ENCODE peak calls at places on chromosome 18, in four cellular contexts. B is WTC11, G is GM12878, M is K562. A is an unnamed sample.

GRCh38 chr18:9824474-9824832 is 61.3 kb upstream of the TXNDC2 start:
- DNase-seq in B (no peak), G (no peak), M (no peak), A (no peak)

GRCh38 chr18:51582551-51582950 is 385.1 kb upstream of the MEX3C start:
- DNase-seq in B (no peak), G (no peak), M (no peak), A (no peak)

GRCh38 chr18:55038162-55038561 is 78.9 kb upstream of the CCDC68 start:
- DNase-seq in B (no peak), G (no peak), M (no peak), A (no peak)

GRCh38 chr18:10055125-10055750 is 141.4 kb downstream of the VAPA start:
- DNase-seq in B (no peak), G (no peak), M (no peak), A (no peak)

GRCh38 chr18:23077493-23078256 is 57.6 kb upstream of the CABLES1 start:
- DNase-seq in B (peak; percentile 21), G (no peak), M (no peak), A (peak; percentile 75)

GRCh38 chr18:12021077-12021476 is 39.8 kb downstream of the IMPA2 start:
- DNase-seq in B (no peak), G (no peak), M (no peak), A (peak; percentile 66)

GRCh38 chr18:79788096-79789085 is 9.3 kb upstream of the KCNG2 start:
- DNase-seq in B (peak; percentile 66), G (no peak), M (no peak), A (no peak)

GRCh38 chr18:35122586-35123224 is 81.5 kb downstream of the MAPRE2 start:
- DNase-seq in B (peak; percentile 74), G (no peak), M (peak; percentile 31), A (no peak)

GRCh38 chr18:39998332-39998731 is 1956.7 kb upstream of the PIK3C3 start:
- DNase-seq in B (no peak), G (no peak), M (no peak), A (no peak)

GRCh38 chr18:5943514-5943913 is 48.2 kb upstream of the TMEM200C start:
- DNase-seq in B (no peak), G (no peak), M (no peak), A (no peak)

GRCh38 chr18:5417342-5417741 is 121.8 kb upstream of the ZBTB14 start:
- DNase-seq in B (no peak), G (no peak), M (no peak), A (no peak)

GRCh38 chr18:13616041-13616440 is 110.3 kb downstream of the FAM210A start:
- DNase-seq in B (no peak), G (no peak), M (no peak), A (no peak)

GRCh38 chr18:62877448-62878221 is 162.3 kb downstream of the PHLPP1 start:
- DNase-seq in B (peak; percentile 33), G (no peak), M (no peak), A (peak; percentile 30)

GRCh38 chr18:30970201-30970816 is 72.2 kb downstream of the DSC3 start:
- DNase-seq in B (no peak), G (no peak), M (no peak), A (peak; percentile 31)

GRCh38 chr18:79792096-79792987 is 5.4 kb upstream of the KCNG2 start:
- DNase-seq in B (no peak), G (no peak), M (no peak), A (no peak)

GRCh38 chr18:74283255-74283554 is 8.6 kb downstream of the CYB5A start:
- DNase-seq in B (no peak), G (no peak), M (no peak), A (no peak)

DNA sequence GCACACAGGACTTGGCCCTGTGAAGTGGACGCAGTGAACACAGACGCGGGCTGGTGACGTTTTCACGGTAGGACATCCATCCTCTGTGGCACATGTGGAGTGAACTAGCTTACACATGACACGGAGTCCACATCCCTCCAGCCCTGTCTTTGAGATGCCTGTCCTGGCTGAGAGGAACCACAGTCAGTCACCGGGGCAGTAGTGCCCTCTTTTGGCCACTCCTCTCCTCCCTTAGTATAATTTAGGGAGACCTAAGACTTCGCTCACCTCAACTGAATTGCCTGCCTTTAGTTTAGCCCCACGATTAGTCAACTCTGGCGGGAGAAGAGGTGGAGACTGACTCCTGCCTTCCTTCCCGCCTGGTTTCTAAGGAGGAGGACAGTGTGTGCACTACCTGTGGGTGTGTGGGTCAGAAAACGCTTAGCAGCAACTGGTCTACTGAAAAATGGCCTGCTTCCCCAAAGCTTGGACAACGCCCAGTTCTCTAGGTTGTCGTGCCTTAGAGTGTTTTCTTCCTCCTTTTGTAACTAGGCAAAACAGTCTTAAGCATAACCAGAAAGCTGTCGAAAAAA is 70.6 kb downstream of the MBP start:
- DNase-seq in B (no peak), G (no peak), M (no peak), A (no peak)
- TF ChIP-seq TCF7 in B (no peak), G (no peak), M (no peak), A (no peak)

GRCh38 chr18:32482117-32482516 is 11.4 kb upstream of the GAREM1 start:
- DNase-seq in B (no peak), G (no peak), M (no peak), A (no peak)

GRCh38 chr18:32483002-32483401 is 12.3 kb upstream of the GAREM1 start:
- DNase-seq in B (no peak), G (no peak), M (no peak), A (no peak)

GRCh38 chr18:32478818-32479217 is 8.1 kb upstream of the GAREM1 start:
- DNase-seq in B (no peak), G (no peak), M (no peak), A (no peak)

GRCh38 chr18:32480581-32480980 is 9.9 kb upstream of the GAREM1 start:
- DNase-seq in B (no peak), G (no peak), M (no peak), A (no peak)

DNA sequence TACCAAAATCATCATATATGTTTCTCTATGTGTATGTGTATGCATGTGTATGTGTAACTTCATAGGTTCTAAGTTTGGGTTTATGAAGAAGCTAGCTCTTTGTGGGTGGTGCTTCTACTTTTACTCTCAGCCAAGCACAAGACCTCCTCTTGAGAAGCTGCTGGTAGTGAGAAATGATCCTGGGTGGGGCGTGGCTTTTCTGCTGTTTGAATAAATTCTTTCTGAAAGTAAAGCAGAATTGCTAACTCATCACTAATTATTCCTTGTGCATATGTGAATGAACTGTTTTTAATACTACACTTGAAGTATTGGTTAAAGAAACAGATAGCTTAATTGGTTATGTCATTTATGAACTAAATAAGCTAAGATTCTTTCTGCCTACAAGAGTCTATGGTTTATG is 7.6 kb upstream of the GAREM1 start:
- DNase-seq in B (no peak), G (no peak), M (no peak), A (no peak)
- TF ChIP-seq TCF7 in B (no peak), G (no peak), M (no peak), A (no peak)

GRCh38 chr18:29172151-29173015 is 995.5 kb upstream of the CDH2 start:
- DNase-seq in B (no peak), G (no peak), M (no peak), A (no peak)

GRCh38 chr18:29176681-29177080 is 999.8 kb upstream of the CDH2 start:
- DNase-seq in B (no peak), G (no peak), M (no peak), A (no peak)

GRCh38 chr18:29169599-29169998 is 992.7 kb upstream of the CDH2 start:
- DNase-seq in B (no peak), G (no peak), M (no peak), A (no peak)

DNA sequence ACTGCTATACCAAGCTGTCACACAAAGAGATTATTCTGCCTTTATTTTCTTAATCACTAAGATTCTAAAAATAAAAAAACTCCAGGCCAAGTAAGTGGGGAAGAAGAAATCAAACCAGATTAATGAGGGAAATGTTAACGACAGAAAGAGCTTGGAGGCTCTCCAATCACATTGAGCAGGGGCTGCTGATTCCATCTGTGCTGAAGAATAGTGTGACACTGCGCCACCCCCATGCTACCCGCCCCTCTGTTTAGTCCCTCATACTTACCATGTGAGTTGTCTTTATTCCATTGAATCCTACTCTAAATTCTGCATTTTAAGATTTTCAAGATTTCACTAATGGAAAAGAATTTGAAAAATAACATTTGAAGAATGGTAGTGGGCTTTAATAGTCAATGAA is 998.0 kb upstream of the CDH2 start:
- DNase-seq in B (no peak), G (no peak), M (no peak), A (no peak)
- TF ChIP-seq TCF7 in B (no peak), G (no peak), M (no peak), A (no peak)

GRCh38 chr18:41199212-41199611 is 755.8 kb upstream of the PIK3C3 start:
- DNase-seq in B (no peak), G (no peak), M (no peak), A (no peak)

DNA sequence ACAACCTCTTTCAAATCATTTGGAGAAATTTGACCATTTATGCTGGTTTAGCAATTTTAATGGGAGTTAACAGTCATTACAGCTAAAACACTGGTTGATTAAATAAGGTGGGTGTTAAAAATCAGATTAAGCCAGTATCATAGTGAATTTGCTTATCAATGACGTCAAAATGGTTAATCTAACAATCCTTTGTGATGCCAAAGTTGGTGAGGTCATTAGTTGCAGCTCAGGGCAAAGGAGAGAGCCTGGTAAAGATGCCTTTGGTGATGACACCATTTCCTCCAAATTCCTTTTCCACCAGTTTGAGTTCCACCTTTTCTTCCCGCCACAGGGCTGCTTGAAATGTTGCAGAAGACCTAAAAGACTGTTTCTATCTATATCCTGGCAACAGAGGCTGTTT is 757.1 kb upstream of the PIK3C3 start:
- DNase-seq in B (no peak), G (no peak), M (no peak), A (no peak)
- TF ChIP-seq TCF7 in B (no peak), G (no peak), M (no peak), A (no peak)

GRCh38 chr18:27994571-27994970 is 182.4 kb downstream of the CDH2 start:
- DNase-seq in B (no peak), G (no peak), M (no peak), A (no peak)

GRCh38 chr18:27995770-27996502 is 181.0 kb downstream of the CDH2 start:
- DNase-seq in B (no peak), G (no peak), M (no peak), A (no peak)

GRCh38 chr18:27991391-27991790 is 185.5 kb downstream of the CDH2 start:
- DNase-seq in B (no peak), G (no peak), M (no peak), A (peak; percentile 43)

DNA sequence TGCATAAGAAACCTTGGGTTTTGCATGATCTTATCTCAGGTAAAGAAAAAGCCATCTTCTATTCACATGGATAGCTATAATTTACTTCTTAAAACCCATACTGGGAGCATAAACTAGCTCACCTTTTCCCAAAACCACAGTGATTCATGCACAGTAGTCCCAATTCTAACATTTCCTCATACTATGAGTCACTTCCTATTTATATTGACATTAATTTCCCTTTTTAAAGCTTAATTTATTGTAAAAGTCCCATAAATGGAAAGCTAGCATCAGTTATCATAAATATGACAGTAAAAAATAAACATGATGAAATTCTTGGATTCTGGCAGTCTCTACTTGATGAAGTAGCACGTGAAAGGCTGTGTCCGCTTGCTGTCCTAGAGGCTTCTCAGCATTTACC is 180.1 kb downstream of the CDH2 start:
- DNase-seq in B (no peak), G (no peak), M (no peak), A (no peak)
- TF ChIP-seq TCF7 in B (no peak), G (no peak), M (no peak), A (no peak)